ENCODE peak calls at places on chromosomes 6 and 20, in six cellular contexts. E, X, L, Z, I and C are unnamed samples. For H3K4me1, the result is how much of the 10 kb centered on the place peaks cover.

GRCh38 chr20:21465799-21466198 is 48.1 kb downstream of the NKX2-2 start:
- DNase-seq in E (no peak), X (no peak), L (no peak), Z (no peak), I (no peak), C (no peak)

GRCh38 chr6:26202811-26203583 is 115.8 kb downstream of the HFE start:
- DNase-seq in E (no peak), X (no peak), L (no peak), Z (no peak), I (peak), C (no peak)

GRCh38 chr6:69179681-69180080 is 544.6 kb downstream of the ADGRB3 start:
- DNase-seq in E (no peak), X (no peak), L (no peak), Z (no peak), I (peak), C (no peak)

GRCh38 chr6:43798688-43799444 is 28.9 kb downstream of the VEGFA start:
- DNase-seq in E (peak), X (no peak), L (no peak), Z (peak), I (no peak), C (no peak)

GRCh38 chr6:110398778-110399177 is 16.6 kb downstream of the DDO start:
- DNase-seq in E (no peak), X (no peak), L (no peak), Z (no peak), I (no peak), C (no peak)

GRCh38 chr6:87794922-87795885 is 93.2 kb upstream of the AKIRIN2 start:
- DNase-seq in E (no peak), X (no peak), L (no peak), Z (no peak), I (peak), C (no peak)

GRCh38 chr6:12344949-12345693 is 55.0 kb downstream of the EDN1 start:
- DNase-seq in E (no peak), X (no peak), L (no peak), Z (no peak), I (no peak), C (no peak)

GRCh38 chr6:135274561-135275293 is 93.6 kb downstream of the MYB start:
- DNase-seq in E (no peak), X (no peak), L (no peak), Z (no peak), I (no peak), C (no peak)

GRCh38 chr6:52186480-52186879 is 305 bp downstream of the IL17A start:
- DNase-seq in E (no peak), X (no peak), L (no peak), Z (no peak), I (no peak), C (no peak)

GRCh38 chr6:44653761-44654218 is 266.3 kb downstream of the CDC5L start:
- DNase-seq in E (no peak), X (no peak), L (no peak), Z (peak), I (no peak), C (no peak)

GRCh38 chr6:48078092-48078491 is 32.9 kb downstream of the PTCHD4 start:
- DNase-seq in E (no peak), X (no peak), L (no peak), Z (no peak), I (no peak), C (no peak)

GRCh38 chr6:3438190-3439167 is 18.4 kb downstream of the SLC22A23 start:
- DNase-seq in E (no peak), X (no peak), L (no peak), Z (no peak), I (peak), C (no peak)

GRCh38 chr6:38404900-38405556 is 234.7 kb downstream of the BTBD9 start:
- DNase-seq in E (no peak), X (no peak), L (no peak), Z (peak), I (no peak), C (no peak)

GRCh38 chr20:19492937-19493336 is 265.1 kb upstream of the RIN2 start:
- DNase-seq in E (no peak), X (peak), L (no peak), Z (no peak), I (no peak), C (no peak)

GRCh38 chr20:3873507-3873906 is 15.7 kb upstream of the PANK2 start:
- DNase-seq in E (no peak), X (no peak), L (no peak), Z (no peak), I (no peak), C (no peak)

GRCh38 chr6:43744931-43745727 is 24.9 kb upstream of the VEGFA start:
- DNase-seq in E (no peak), X (no peak), L (no peak), Z (no peak), I (peak), C (no peak)

GRCh38 chr6:42228305-42228704 is 10.6 kb upstream of the MRPS10 start:
- DNase-seq in E (no peak), X (no peak), L (no peak), Z (no peak), I (no peak), C (no peak)

GRCh38 chr6:42225419-42225818 is 7.8 kb upstream of the MRPS10 start:
- DNase-seq in E (no peak), X (no peak), L (no peak), Z (no peak), I (no peak), C (no peak)

GRCh38 chr6:42225043-42225368 is 7.3 kb upstream of the MRPS10 start:
- DNase-seq in E (no peak), X (no peak), L (no peak), Z (no peak), I (no peak), C (no peak)

GRCh38 chr6:42227173-42227850 is 9.7 kb upstream of the MRPS10 start:
- DNase-seq in E (no peak), X (no peak), L (no peak), Z (no peak), I (no peak), C (no peak)

GRCh38 chr6:42226251-42227143 is 8.8 kb upstream of the MRPS10 start:
- DNase-seq in E (no peak), X (no peak), L (peak), Z (no peak), I (peak), C (no peak)
- H3K9ac ChIP-seq in E (peak), X (no peak), L (no peak), Z (no peak), I (no peak), C (no peak)

GRCh38 chr6:8839626-8840025 is 404.3 kb upstream of the SLC35B3 start:
- DNase-seq in E (no peak), X (no peak), L (no peak), Z (no peak), I (no peak), C (no peak)
- H3K4me1 ChIP-seq in E (under half), X (under half), L (under half), Z (under half), I (under half), C (under half)

GRCh38 chr6:112786801-112787200 is 439.7 kb downstream of the RFPL4B start:
- DNase-seq in E (no peak), X (no peak), L (no peak), Z (no peak), I (no peak), C (no peak)
- H3K4me3 ChIP-seq in E (no peak), X (no peak), L (no peak), Z (no peak), I (no peak), C (no peak)

DNA sequence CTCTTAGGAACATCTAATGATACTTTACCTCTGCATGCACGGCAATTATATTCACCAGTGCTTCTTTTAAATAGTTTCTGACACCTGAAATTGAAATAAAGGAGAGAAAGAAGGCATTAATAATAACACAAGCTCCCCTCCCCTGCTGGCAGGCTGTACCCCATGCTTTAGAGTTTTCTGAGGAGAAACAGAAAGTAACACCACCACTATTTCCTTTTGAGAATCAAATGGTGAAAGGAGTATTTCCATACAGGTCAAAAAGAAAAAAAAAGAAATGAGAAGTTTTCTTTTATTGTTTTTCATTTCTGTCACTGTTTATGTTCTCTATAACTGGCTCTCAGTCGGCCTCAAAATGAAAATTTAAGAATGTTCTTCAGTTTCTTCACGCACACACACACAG is 108.1 kb downstream of the IRF4 start:
- DNase-seq in E (no peak), X (no peak), L (no peak), Z (no peak), I (no peak), C (no peak)
- H3K9ac ChIP-seq in E (no peak), X (no peak), L (no peak), Z (no peak), I (no peak), C (no peak)

DNA sequence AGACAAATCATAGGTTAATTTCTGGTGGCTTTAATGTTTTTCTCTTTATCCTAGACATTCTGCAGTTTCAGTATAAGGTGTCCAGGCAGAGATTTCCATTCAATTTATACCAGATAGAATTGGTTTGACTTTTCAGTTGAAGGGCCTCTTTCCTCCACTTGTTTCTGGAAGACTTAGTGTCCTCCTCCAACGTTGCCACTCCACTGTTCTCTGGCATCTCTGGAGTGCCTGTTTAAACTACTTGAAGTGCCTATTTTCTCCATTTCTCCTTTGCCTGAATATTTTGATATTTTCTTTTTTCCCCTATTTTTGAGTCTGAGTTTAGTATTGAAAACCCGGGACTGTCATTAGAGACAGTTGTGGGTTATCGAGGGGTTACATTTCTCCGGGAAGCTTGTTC is 27.7 kb downstream of the EDN3 start:
- DNase-seq in E (no peak), X (no peak), L (no peak), Z (no peak), I (no peak), C (no peak)
- H3K4me1 ChIP-seq in E (under half), X (under half), L (under half), Z (under half), I (under half), C (under half)

GRCh38 chr6:341914-342831 is 49.4 kb upstream of the IRF4 start:
- DNase-seq in E (no peak), X (no peak), L (no peak), Z (no peak), I (no peak), C (no peak)
- H3K4me3 ChIP-seq in E (no peak), X (no peak), L (no peak), Z (no peak), I (no peak), C (no peak)

DNA sequence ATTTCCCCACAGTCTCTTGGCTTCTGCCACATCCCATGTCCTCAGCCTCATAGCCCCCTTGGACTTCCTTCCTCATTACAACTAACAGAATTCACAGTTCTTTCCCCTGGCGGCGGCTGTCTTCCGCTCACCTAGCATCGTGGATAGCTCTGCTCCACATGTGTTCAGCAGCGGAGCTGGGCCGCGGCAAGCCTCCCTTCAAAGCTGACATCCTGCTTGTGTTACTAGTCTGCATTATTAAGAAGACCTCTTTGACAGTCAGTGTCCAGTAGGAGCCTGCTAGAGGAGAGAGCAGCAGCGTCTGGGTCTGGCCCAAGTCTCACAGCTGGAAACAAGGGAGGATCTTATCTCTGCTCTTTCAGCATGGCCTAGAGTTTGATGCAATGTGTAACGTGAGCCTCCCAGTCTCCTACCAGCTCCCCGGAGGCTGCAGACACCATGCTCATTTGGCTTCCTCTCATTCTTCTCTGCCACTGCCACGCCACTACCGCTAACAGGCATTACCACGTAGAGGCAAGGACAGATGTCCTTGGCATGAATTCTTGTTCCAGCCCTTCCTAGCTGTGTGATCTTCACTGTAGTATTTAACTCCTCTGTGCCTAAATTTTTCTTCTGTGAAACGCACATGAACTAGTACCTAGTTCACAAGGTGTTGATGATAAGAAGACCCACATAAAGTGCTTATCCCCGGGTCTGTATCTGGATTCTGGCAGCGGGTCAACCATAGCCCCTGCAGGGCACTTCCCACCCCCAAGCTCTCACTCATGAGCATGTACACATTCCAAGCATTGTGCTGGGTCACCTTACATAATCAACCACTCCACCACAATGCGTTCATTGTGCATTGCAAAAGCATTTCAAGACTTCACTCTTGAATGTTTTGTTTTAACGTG is 107.1 kb upstream of the BACH2 start:
- DNase-seq in E (peak), X (no peak), L (no peak), Z (no peak), I (peak), C (no peak)
- H3K9ac ChIP-seq in E (peak), X (no peak), L (no peak), Z (no peak), I (no peak), C (no peak)